ENCODE peak calls at places on chromosomes 6 and 20, in ten cellular contexts. One of them, this sample, is unnamed.

GRCh38 chr20:61537239-61537638 is 285.2 kb downstream of the CDH4 start:
- DNase-seq in lower lobe of right lung: no peak
- DNase-seq in left ventricle myocardium inferior: no peak
- DNase-seq in upper lobe of left lung: no peak
- DNase-seq in sigmoid colon: no peak
- DNase-seq in substantia nigra: no peak
- DNase-seq in SJSA1: no peak
- DNase-seq in CD4-positive, alpha-beta T cell: no peak
- DNase-seq in AG04450: no peak
- DNase-seq in heart left ventricle: no peak
- DNase-seq in this sample: no peak

GRCh38 chr6:53306819-53307347 is 41.9 kb downstream of the ELOVL5 start:
- DNase-seq in lower lobe of right lung: no peak
- DNase-seq in left ventricle myocardium inferior: no peak
- DNase-seq in upper lobe of left lung: no peak
- DNase-seq in sigmoid colon: no peak
- DNase-seq in substantia nigra: no peak
- DNase-seq in SJSA1: no peak
- DNase-seq in CD4-positive, alpha-beta T cell: no peak
- DNase-seq in AG04450: no peak
- DNase-seq in heart left ventricle: no peak
- DNase-seq in this sample: no peak

GRCh38 chr6:90302320-90302719 is 5.7 kb upstream of the BACH2 start:
- DNase-seq in lower lobe of right lung: no peak
- DNase-seq in left ventricle myocardium inferior: no peak
- DNase-seq in upper lobe of left lung: no peak
- DNase-seq in sigmoid colon: no peak
- DNase-seq in substantia nigra: no peak
- DNase-seq in SJSA1: no peak
- DNase-seq in CD4-positive, alpha-beta T cell: no peak
- DNase-seq in AG04450: no peak
- DNase-seq in heart left ventricle: no peak
- DNase-seq in this sample: no peak

GRCh38 chr6:14545496-14545895 is 427.9 kb downstream of the CD83 start:
- DNase-seq in lower lobe of right lung: no peak
- DNase-seq in left ventricle myocardium inferior: no peak
- DNase-seq in upper lobe of left lung: no peak
- DNase-seq in sigmoid colon: no peak
- DNase-seq in substantia nigra: no peak
- DNase-seq in SJSA1: no peak
- DNase-seq in CD4-positive, alpha-beta T cell: no peak
- DNase-seq in AG04450: no peak
- DNase-seq in heart left ventricle: no peak
- DNase-seq in this sample: no peak

GRCh38 chr6:149846321-149846720 is 17.8 kb downstream of the LRP11 start:
- DNase-seq in lower lobe of right lung: peak; percentile 77
- DNase-seq in left ventricle myocardium inferior: no peak
- DNase-seq in upper lobe of left lung: no peak
- DNase-seq in sigmoid colon: peak; percentile 73
- DNase-seq in substantia nigra: peak; percentile 30
- DNase-seq in SJSA1: peak; percentile 35
- DNase-seq in CD4-positive, alpha-beta T cell: no peak
- DNase-seq in AG04450: peak; percentile 80
- DNase-seq in heart left ventricle: no peak
- DNase-seq in this sample: no peak

GRCh38 chr20:63253438-63254236 is 626 bp downstream of the NKAIN4 start:
- DNase-seq in lower lobe of right lung: no peak
- DNase-seq in left ventricle myocardium inferior: no peak
- DNase-seq in upper lobe of left lung: peak; percentile 79
- DNase-seq in sigmoid colon: no peak
- DNase-seq in substantia nigra: peak; percentile 40
- DNase-seq in SJSA1: no peak
- DNase-seq in CD4-positive, alpha-beta T cell: no peak
- DNase-seq in AG04450: no peak
- DNase-seq in heart left ventricle: no peak
- DNase-seq in this sample: no peak

GRCh38 chr6:138824482-138825134 is 28.7 kb downstream of the ECT2L start:
- DNase-seq in lower lobe of right lung: no peak
- DNase-seq in left ventricle myocardium inferior: no peak
- DNase-seq in upper lobe of left lung: no peak
- DNase-seq in sigmoid colon: no peak
- DNase-seq in substantia nigra: no peak
- DNase-seq in SJSA1: no peak
- DNase-seq in CD4-positive, alpha-beta T cell: peak; percentile 4
- DNase-seq in AG04450: no peak
- DNase-seq in heart left ventricle: no peak
- DNase-seq in this sample: peak; percentile 43

GRCh38 chr20:35618372-35619131 is 2.9 kb downstream of the SPAG4 start:
- DNase-seq in lower lobe of right lung: peak; percentile 55
- DNase-seq in left ventricle myocardium inferior: no peak
- DNase-seq in upper lobe of left lung: peak; percentile 74
- DNase-seq in sigmoid colon: peak; percentile 72
- DNase-seq in substantia nigra: no peak
- DNase-seq in SJSA1: no peak
- DNase-seq in CD4-positive, alpha-beta T cell: no peak
- DNase-seq in AG04450: no peak
- DNase-seq in heart left ventricle: no peak
- DNase-seq in this sample: no peak

GRCh38 chr6:90230547-90231240 is 65.9 kb downstream of the BACH2 start:
- DNase-seq in lower lobe of right lung: no peak
- DNase-seq in left ventricle myocardium inferior: no peak
- DNase-seq in upper lobe of left lung: no peak
- DNase-seq in sigmoid colon: no peak
- DNase-seq in substantia nigra: no peak
- DNase-seq in SJSA1: no peak
- DNase-seq in CD4-positive, alpha-beta T cell: no peak
- DNase-seq in AG04450: no peak
- DNase-seq in heart left ventricle: no peak
- DNase-seq in this sample: no peak

DNA sequence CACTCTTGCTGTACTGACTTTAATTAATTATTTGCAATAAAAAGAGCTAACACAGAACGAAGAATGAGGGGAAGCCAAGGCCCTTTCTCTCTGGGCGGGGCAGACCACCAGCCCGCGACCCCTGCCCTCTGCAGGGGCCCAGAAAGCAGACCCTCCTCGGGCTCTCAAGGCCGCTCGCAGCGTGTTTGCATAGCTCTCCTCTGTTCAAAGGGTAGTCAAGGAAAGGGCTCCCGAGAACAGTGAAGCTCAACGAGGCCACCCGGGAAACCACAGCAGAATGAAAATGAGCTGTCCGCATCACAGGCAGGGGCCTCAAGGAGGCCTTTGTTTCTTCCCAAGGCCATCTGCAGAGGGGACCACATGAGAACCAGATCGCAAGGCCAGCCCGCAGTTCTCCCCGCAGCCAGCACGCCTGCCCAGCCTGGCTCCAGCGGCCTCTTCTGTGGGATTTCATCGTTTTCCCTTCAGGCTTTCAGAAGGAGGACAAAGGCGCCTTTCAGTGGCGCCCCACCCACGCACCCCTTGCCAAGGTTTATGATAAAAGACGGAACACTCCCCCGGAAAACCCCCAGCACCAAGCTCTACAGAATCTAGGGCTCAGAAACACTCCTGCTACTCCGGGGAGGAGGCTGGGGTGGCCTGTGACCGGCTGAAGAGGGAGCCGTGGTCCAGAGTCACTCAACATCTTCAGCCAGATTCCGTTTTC is 25.3 kb downstream of the ACSS1 start:
- DNase-seq in lower lobe of right lung: peak; percentile 45
- DNase-seq in left ventricle myocardium inferior: peak; percentile 71
- DNase-seq in upper lobe of left lung: no peak
- DNase-seq in sigmoid colon: peak; percentile 83
- DNase-seq in substantia nigra: peak; percentile 89
- DNase-seq in SJSA1: no peak
- DNase-seq in CD4-positive, alpha-beta T cell: no peak
- DNase-seq in AG04450: no peak
- DNase-seq in heart left ventricle: peak; percentile 73
- DNase-seq in this sample: no peak
- H3K27ac ChIP-seq in lower lobe of right lung: no peak overlapping the region
- H3K27ac ChIP-seq in left ventricle myocardium inferior: peak overlapping the region; percentile 98
- H3K27ac ChIP-seq in upper lobe of left lung: peak overlapping the region; percentile 24
- H3K27ac ChIP-seq in sigmoid colon: peak overlapping the region; percentile 73
- H3K27ac ChIP-seq in substantia nigra: peak overlapping the region; percentile 98
- H3K27ac ChIP-seq in SJSA1: no peak overlapping the region
- H3K27ac ChIP-seq in CD4-positive, alpha-beta T cell: no peak overlapping the region
- H3K27ac ChIP-seq in AG04450: no peak overlapping the region
- H3K27ac ChIP-seq in heart left ventricle: peak overlapping the region; percentile 70
- H3K27ac ChIP-seq in this sample: no peak overlapping the region

GRCh38 chr6:35164277-35164676 is 23.1 kb upstream of the TCP11 start:
- DNase-seq in lower lobe of right lung: no peak
- DNase-seq in left ventricle myocardium inferior: no peak
- DNase-seq in upper lobe of left lung: no peak
- DNase-seq in sigmoid colon: no peak
- DNase-seq in substantia nigra: no peak
- DNase-seq in SJSA1: no peak
- DNase-seq in CD4-positive, alpha-beta T cell: no peak
- DNase-seq in AG04450: no peak
- DNase-seq in heart left ventricle: no peak
- DNase-seq in this sample: no peak
- H3K27ac ChIP-seq in lower lobe of right lung: no peak overlapping the region
- H3K27ac ChIP-seq in left ventricle myocardium inferior: no peak overlapping the region
- H3K27ac ChIP-seq in upper lobe of left lung: no peak overlapping the region
- H3K27ac ChIP-seq in sigmoid colon: no peak overlapping the region
- H3K27ac ChIP-seq in substantia nigra: no peak overlapping the region
- H3K27ac ChIP-seq in SJSA1: no peak overlapping the region
- H3K27ac ChIP-seq in CD4-positive, alpha-beta T cell: no peak overlapping the region
- H3K27ac ChIP-seq in AG04450: no peak overlapping the region
- H3K27ac ChIP-seq in heart left ventricle: no peak overlapping the region
- H3K27ac ChIP-seq in this sample: no peak overlapping the region

DNA sequence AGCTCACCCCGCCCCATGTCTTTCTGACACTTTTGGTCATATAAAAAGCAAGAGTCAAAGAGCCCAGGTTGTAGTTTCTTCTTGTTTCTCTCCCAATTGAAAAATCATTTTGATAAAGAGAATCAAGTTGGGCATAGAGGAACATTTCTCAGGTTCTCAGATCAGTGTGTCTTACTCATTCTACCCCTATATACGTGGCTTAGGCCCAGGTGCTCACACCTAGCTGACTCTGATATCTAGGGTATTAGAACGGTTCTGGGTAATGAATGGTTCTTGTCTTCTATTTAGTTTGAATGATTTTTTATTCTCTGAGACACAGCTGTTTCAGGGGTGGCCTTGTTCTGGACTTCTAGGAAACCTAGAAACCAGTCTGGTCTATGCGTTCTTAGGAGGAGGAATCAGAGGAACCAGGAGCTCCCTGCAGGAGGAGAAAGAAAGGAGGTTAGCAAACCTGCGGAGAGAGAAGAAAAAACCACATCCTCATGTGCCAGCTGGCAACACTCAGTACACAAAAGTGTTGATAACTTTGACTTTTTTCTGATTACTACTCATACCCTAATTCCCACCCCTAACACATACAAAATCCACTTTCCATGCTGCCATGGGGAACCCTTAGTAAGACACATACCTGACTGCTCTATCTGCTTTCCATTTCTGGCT is 178.0 kb downstream of the CLIC5 start:
- DNase-seq in lower lobe of right lung: no peak
- DNase-seq in left ventricle myocardium inferior: no peak
- DNase-seq in upper lobe of left lung: no peak
- DNase-seq in sigmoid colon: no peak
- DNase-seq in substantia nigra: no peak
- DNase-seq in SJSA1: no peak
- DNase-seq in CD4-positive, alpha-beta T cell: no peak
- DNase-seq in AG04450: no peak
- DNase-seq in heart left ventricle: no peak
- DNase-seq in this sample: no peak
- H3K27ac ChIP-seq in lower lobe of right lung: no peak overlapping the region
- H3K27ac ChIP-seq in left ventricle myocardium inferior: no peak overlapping the region
- H3K27ac ChIP-seq in upper lobe of left lung: no peak overlapping the region
- H3K27ac ChIP-seq in sigmoid colon: no peak overlapping the region
- H3K27ac ChIP-seq in substantia nigra: no peak overlapping the region
- H3K27ac ChIP-seq in SJSA1: no peak overlapping the region
- H3K27ac ChIP-seq in CD4-positive, alpha-beta T cell: no peak overlapping the region
- H3K27ac ChIP-seq in AG04450: no peak overlapping the region
- H3K27ac ChIP-seq in heart left ventricle: no peak overlapping the region
- H3K27ac ChIP-seq in this sample: no peak overlapping the region

GRCh38 chr6:110813813-110814487 is 1.3 kb downstream of the CDK19 start:
- DNase-seq in lower lobe of right lung: no peak
- DNase-seq in left ventricle myocardium inferior: no peak
- DNase-seq in upper lobe of left lung: no peak
- DNase-seq in sigmoid colon: no peak
- DNase-seq in substantia nigra: no peak
- DNase-seq in SJSA1: no peak
- DNase-seq in CD4-positive, alpha-beta T cell: no peak
- DNase-seq in AG04450: no peak
- DNase-seq in heart left ventricle: no peak
- DNase-seq in this sample: no peak
- H3K27ac ChIP-seq in lower lobe of right lung: peak overlapping the region; percentile 96
- H3K27ac ChIP-seq in left ventricle myocardium inferior: peak overlapping the region; percentile 94
- H3K27ac ChIP-seq in upper lobe of left lung: peak overlapping the region; percentile 97
- H3K27ac ChIP-seq in sigmoid colon: peak overlapping the region; percentile 96
- H3K27ac ChIP-seq in substantia nigra: peak overlapping the region; percentile 94
- H3K27ac ChIP-seq in SJSA1: peak overlapping the region; percentile 92
- H3K27ac ChIP-seq in CD4-positive, alpha-beta T cell: no peak overlapping the region
- H3K27ac ChIP-seq in AG04450: no peak overlapping the region
- H3K27ac ChIP-seq in heart left ventricle: peak overlapping the region; percentile 83
- H3K27ac ChIP-seq in this sample: peak overlapping the region; percentile 75

This sample was measured in CD4-positive, alpha-beta memory T cell.